ENCODE peak calls at places on chromosomes 2 and 18, in four cellular contexts. A, T, Q and N are unnamed samples.

GRCh38 chr2:2599441-2599840 is 268.4 kb upstream of the MYT1L start:
- DNase-seq in A (no peak), Q (no peak), T (no peak), N (no peak)

GRCh38 chr2:121241466-121241865 is 43.5 kb downstream of the TFCP2L1 start:
- DNase-seq in A (no peak), T (no peak), Q (no peak), N (no peak)

GRCh38 chr18:5052491-5052890 is 144.6 kb downstream of the AKAIN1 start:
- DNase-seq in A (no peak), Q (no peak), T (no peak), N (no peak)

GRCh38 chr2:96157649-96158553 is 12.7 kb upstream of the DUSP2 start:
- DNase-seq in A (no peak), T (no peak), Q (no peak), N (no peak)

GRCh38 chr2:234880551-234881211 is 71.1 kb upstream of the SH3BP4 start:
- DNase-seq in T (peak), Q (no peak), A (no peak), N (no peak)

GRCh38 chr2:213934560-213934959 is 476.3 kb upstream of the VWC2L start:
- DNase-seq in Q (no peak), A (peak), T (peak), N (no peak)

GRCh38 chr2:8003462-8004075 is 678.3 kb upstream of the ID2 start:
- DNase-seq in Q (no peak), A (peak), T (peak), N (no peak)

GRCh38 chr2:206863721-206864120 is 75.6 kb upstream of the CPO start:
- DNase-seq in Q (no peak), A (no peak), T (no peak), N (no peak)

GRCh38 chr2:175154670-175155082 is 13.3 kb downstream of the ATF2 start:
- DNase-seq in A (no peak), Q (no peak), T (peak), N (no peak)

GRCh38 chr2:216792222-216793001 is 67.5 kb downstream of the TNP1 start:
- DNase-seq in T (peak), A (peak), Q (no peak), N (peak)

GRCh38 chr2:120598416-120598815 is 137.3 kb upstream of the GLI2 start:
- DNase-seq in Q (no peak), T (no peak), A (no peak), N (no peak)

GRCh38 chr2:217742276-217742675 is 260.5 kb downstream of the TNS1 start:
- DNase-seq in Q (peak), A (no peak), T (no peak), N (no peak)

GRCh38 chr2:215832791-215833190 is 180.6 kb downstream of the MREG start:
- DNase-seq in Q (no peak), A (no peak), T (no peak), N (no peak)

GRCh38 chr2:140344842-140345241 is 1564.7 kb upstream of the NXPH2 start:
- DNase-seq in Q (no peak), T (no peak), A (no peak), N (no peak)

GRCh38 chr2:217932661-217933325 is 70.0 kb downstream of the TNS1 start:
- DNase-seq in Q (no peak), A (no peak), T (no peak), N (no peak)

GRCh38 chr2:170770008-170770303 is 222 bp upstream of the ERICH2 start:
- DNase-seq in Q (no peak), A (no peak), T (no peak), N (no peak)

GRCh38 chr18:26863122-26863879 is 2.2 kb downstream of the AQP4 start:
- DNase-seq in Q (peak), A (peak), T (no peak), N (peak)

GRCh38 chr2:179936654-179937053 is 70.4 kb downstream of the CWC22 start:
- DNase-seq in T (no peak), Q (peak), A (peak), N (peak)

GRCh38 chr2:227472265-227473018 is 486 bp downstream of the AGFG1 start:
- DNase-seq in T (no peak), Q (peak), A (no peak), N (peak)

GRCh38 chr2:227325824-227326195 is 759 bp downstream of the MFF start:
- DNase-seq in T (peak), A (peak), Q (no peak), N (peak)

GRCh38 chr2:8939486-8940114 is 63.9 kb downstream of the MBOAT2 start:
- DNase-seq in Q (no peak), T (no peak), A (no peak), N (no peak)

GRCh38 chr2:67159929-67160328 is 237.2 kb upstream of the ETAA1 start:
- DNase-seq in Q (no peak), A (no peak), T (peak), N (no peak)

GRCh38 chr2:36539631-36540030 is 58.3 kb downstream of the FEZ2 start:
- DNase-seq in T (peak), A (no peak), Q (no peak), N (no peak)

GRCh38 chr2:98459776-98460175 is 15.1 kb downstream of the INPP4A start:
- DNase-seq in T (peak), Q (no peak), A (no peak), N (no peak)

GRCh38 chr2:222864296-222864695 is 3.5 kb downstream of the ACSL3 start:
- DNase-seq in Q (no peak), A (peak), T (peak), N (peak)

GRCh38 chr2:40043641-40044040 is 264.6 kb upstream of the THUMPD2 start:
- DNase-seq in A (peak), T (no peak), Q (no peak), N (no peak)

GRCh38 chr2:241818943-241819270 is 9.9 kb downstream of the NEU4 start:
- DNase-seq in Q (no peak), A (no peak), T (no peak), N (no peak)

DNA sequence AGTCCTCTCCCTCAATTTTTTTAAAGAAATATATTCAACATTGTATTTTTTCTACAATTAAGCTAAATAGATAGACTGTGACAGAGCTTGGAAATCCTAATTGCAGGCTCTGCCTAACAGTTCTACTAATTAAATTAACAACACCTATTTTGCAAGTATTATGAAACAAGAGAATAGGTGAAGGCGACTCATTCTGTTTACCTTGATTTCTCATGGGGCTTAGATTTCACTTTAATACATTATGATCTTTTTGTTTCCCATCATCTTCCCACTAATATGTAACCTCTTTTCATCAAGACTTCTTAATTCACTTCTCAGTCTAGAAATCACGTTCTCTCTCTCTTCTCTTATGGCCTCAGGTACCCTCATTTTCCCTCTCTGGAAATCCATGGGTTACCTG is 42.7 kb upstream of the TANK start:
- DNase-seq in A (no peak), Q (no peak), T (no peak), N (no peak)
- H3K56ac ChIP-seq in A (no peak), Q (no peak), T (no peak), N (no peak)

GRCh38 chr2:128315829-128316776 is 2.6 kb downstream of the HS6ST1 start:
- DNase-seq in A (no peak), Q (peak), T (peak), N (no peak)
- H2BK120ac ChIP-seq in A (no peak), Q (no peak), T (no peak), N (no peak)

GRCh38 chr2:86123328-86123727 is 17.3 kb downstream of the PTCD3 start:
- DNase-seq in A (no peak), Q (no peak), T (no peak), N (no peak)
- H3K56ac ChIP-seq in A (no peak), Q (no peak), T (no peak), N (no peak)

GRCh38 chr2:219433666-219434467 is 776 bp upstream of the SPEG start:
- DNase-seq in Q (peak), T (peak), A (peak), N (peak)

GRCh38 chr2:219436491-219436890 is 1.8 kb downstream of the SPEG start:
- DNase-seq in A (no peak), Q (no peak), T (no peak), N (no peak)

GRCh38 chr2:219434468-219434717 is 250 bp upstream of the SPEG start:
- DNase-seq in T (no peak), Q (no peak), A (no peak), N (no peak)

GRCh38 chr2:219435701-219436100 is 1.1 kb downstream of the SPEG start:
- DNase-seq in A (no peak), T (no peak), Q (no peak), N (peak)

GRCh38 chr2:219434718-219435525 is at the start of gene SPEG:
- DNase-seq in T (no peak), Q (no peak), A (no peak), N (peak)
- H2BK120ac ChIP-seq in T (no peak), Q (no peak), A (no peak), N (no peak)

DNA sequence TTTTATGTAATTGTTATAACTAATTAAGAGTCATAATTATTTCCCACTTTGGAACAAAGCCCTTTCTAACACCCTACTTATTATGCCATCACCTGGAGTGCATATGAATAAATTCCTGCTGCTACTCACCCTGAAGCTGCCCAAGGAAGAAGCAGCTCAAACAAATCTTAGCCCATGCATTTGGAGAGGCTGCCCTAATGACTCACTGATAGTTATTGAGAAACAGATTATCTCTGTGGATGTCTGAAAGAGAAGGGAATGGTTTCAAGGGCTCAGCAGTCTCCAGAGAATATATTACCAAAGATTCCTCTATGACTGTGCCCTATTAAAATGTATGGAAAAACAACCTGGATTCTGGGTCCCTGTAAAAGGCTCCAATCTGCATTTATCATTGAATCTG is 81.0 kb downstream of the GPR39 start:
- DNase-seq in T (peak), Q (no peak), A (no peak), N (no peak)
- H3K56ac ChIP-seq in T (no peak), Q (no peak), A (no peak), N (no peak)

GRCh38 chr2:72544554-72544953 is 281.3 kb downstream of the EXOC6B start:
- DNase-seq in Q (no peak), T (no peak), A (no peak), N (no peak)
- H2BK120ac ChIP-seq in Q (no peak), T (no peak), A (no peak), N (no peak)

DNA sequence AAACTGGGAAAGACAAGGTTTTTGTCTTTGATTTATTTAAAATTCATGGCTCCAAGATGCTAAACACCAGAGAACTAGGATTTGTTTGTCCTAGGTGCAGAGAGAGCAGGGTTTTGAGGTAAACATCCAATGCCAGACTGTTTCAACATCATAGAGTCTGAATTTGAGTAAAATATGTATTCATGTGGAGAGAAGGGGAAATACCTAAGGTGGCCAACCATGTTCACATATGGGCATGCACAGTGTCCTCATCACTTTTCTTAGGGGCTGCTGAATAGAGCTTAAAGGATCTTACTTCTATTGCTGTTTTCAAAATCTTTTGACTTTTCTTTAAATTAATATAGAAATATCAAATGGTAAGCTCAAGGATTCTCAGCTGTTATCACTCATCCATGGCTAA is 287.0 kb upstream of the CCDC68 start:
- DNase-seq in A (no peak), T (no peak), Q (no peak), N (no peak)
- H3K56ac ChIP-seq in A (no peak), T (no peak), Q (no peak), N (no peak)

GRCh38 chr2:28322051-28322450 is 70.6 kb upstream of the FOSL2 start:
- DNase-seq in T (no peak), Q (no peak), A (no peak), N (no peak)
- H2BK120ac ChIP-seq in T (no peak), Q (peak), A (no peak), N (no peak)

GRCh38 chr18:44060197-44060596 is 620.5 kb upstream of the SETBP1 start:
- DNase-seq in Q (no peak), T (no peak), A (no peak), N (no peak)
- H3K56ac ChIP-seq in Q (no peak), T (no peak), A (no peak), N (no peak)